ENCODE peak calls at places on chromosomes 6 and 20, in four cellular contexts. One of them, this sample, is unnamed.

GRCh38 chr20:18972251-18972876 is 158.8 kb downstream of the SCP2D1 start:
- DNase-seq in GM12878: no peak
- DNase-seq in A549: no peak
- DNase-seq in HepG2: no peak
- DNase-seq in this sample: no peak

GRCh38 chr6:136421537-136422158 is 128.6 kb downstream of the MAP7 start:
- DNase-seq in GM12878: no peak
- DNase-seq in HepG2: no peak
- DNase-seq in A549: no peak
- DNase-seq in this sample: no peak

GRCh38 chr6:101613556-101613955 is 220.0 kb downstream of the GRIK2 start:
- DNase-seq in HepG2: no peak
- DNase-seq in GM12878: no peak
- DNase-seq in A549: no peak
- DNase-seq in this sample: no peak

GRCh38 chr6:158819977-158820632 is 937 bp upstream of the EZR start:
- DNase-seq in A549: no peak
- DNase-seq in HepG2: no peak
- DNase-seq in GM12878: no peak
- DNase-seq in this sample: peak; percentile 56

GRCh38 chr6:95325858-95326257 is 251.5 kb upstream of the MANEA start:
- DNase-seq in GM12878: no peak
- DNase-seq in HepG2: no peak
- DNase-seq in A549: no peak
- DNase-seq in this sample: no peak

GRCh38 chr20:51860015-51860882 is 57.9 kb upstream of the SALL4 start:
- DNase-seq in HepG2: no peak
- DNase-seq in A549: peak; percentile 60
- DNase-seq in GM12878: no peak
- DNase-seq in this sample: no peak

GRCh38 chr6:156427345-156427744 is 349.8 kb upstream of the ARID1B start:
- DNase-seq in A549: peak; percentile 57
- DNase-seq in HepG2: no peak
- DNase-seq in GM12878: no peak
- DNase-seq in this sample: no peak

GRCh38 chr20:18288748-18289705 is 700 bp downstream of the ZNF133 start:
- DNase-seq in A549: no peak
- DNase-seq in GM12878: no peak
- DNase-seq in HepG2: peak; percentile 42
- DNase-seq in this sample: peak; percentile 11

GRCh38 chr6:26217714-26218075 is 130.5 kb downstream of the HFE start:
- DNase-seq in HepG2: no peak
- DNase-seq in GM12878: no peak
- DNase-seq in A549: no peak
- DNase-seq in this sample: no peak

GRCh38 chr6:160420969-160421556 is 72.9 kb downstream of the SLC22A3 start:
- DNase-seq in A549: no peak
- DNase-seq in HepG2: no peak
- DNase-seq in GM12878: no peak
- DNase-seq in this sample: no peak

GRCh38 chr6:79818471-79818870 is 128.9 kb downstream of the ELOVL4 start:
- DNase-seq in HepG2: no peak
- DNase-seq in GM12878: no peak
- DNase-seq in A549: no peak
- DNase-seq in this sample: no peak

GRCh38 chr6:156131221-156131903 is 645.8 kb upstream of the ARID1B start:
- DNase-seq in A549: no peak
- DNase-seq in HepG2: no peak
- DNase-seq in GM12878: peak; percentile 1
- DNase-seq in this sample: no peak

GRCh38 chr6:75431379-75431778 is 62.2 kb downstream of the FILIP1 start:
- DNase-seq in HepG2: no peak
- DNase-seq in GM12878: no peak
- DNase-seq in A549: peak; percentile 38
- DNase-seq in this sample: no peak

GRCh38 chr6:21325201-21325856 is 268.2 kb upstream of the SOX4 start:
- DNase-seq in A549: peak; percentile 31
- DNase-seq in GM12878: no peak
- DNase-seq in HepG2: no peak
- DNase-seq in this sample: no peak

GRCh38 chr6:39018103-39018502 is 30.5 kb upstream of the GLP1R start:
- DNase-seq in A549: no peak
- DNase-seq in HepG2: no peak
- DNase-seq in GM12878: no peak
- DNase-seq in this sample: no peak

GRCh38 chr6:45697605-45698004 is 318.1 kb downstream of the CLIC5 start:
- DNase-seq in GM12878: no peak
- DNase-seq in HepG2: no peak
- DNase-seq in A549: peak; percentile 9
- DNase-seq in this sample: no peak

GRCh38 chr6:135498178-135498841 is 770 bp upstream of the AHI1 start:
- DNase-seq in A549: peak; percentile 83
- DNase-seq in GM12878: no peak
- DNase-seq in HepG2: peak; percentile 84
- DNase-seq in this sample: peak; percentile 71

GRCh38 chr6:39157511-39157910 is 42.5 kb upstream of the SAYSD1 start:
- DNase-seq in HepG2: no peak
- DNase-seq in GM12878: no peak
- DNase-seq in A549: no peak
- DNase-seq in this sample: no peak

GRCh38 chr20:5234158-5234557 is 82.6 kb downstream of the PROKR2 start:
- DNase-seq in HepG2: no peak
- DNase-seq in A549: no peak
- DNase-seq in GM12878: no peak
- DNase-seq in this sample: no peak

GRCh38 chr6:52403627-52404026 is 16.5 kb upstream of the EFHC1 start:
- DNase-seq in GM12878: no peak
- DNase-seq in HepG2: no peak
- DNase-seq in A549: no peak
- DNase-seq in this sample: no peak

GRCh38 chr6:26554669-26555504 is 16.7 kb downstream of the HMGN4 start:
- DNase-seq in GM12878: no peak
- DNase-seq in HepG2: peak; percentile 69
- DNase-seq in A549: peak; percentile 74
- DNase-seq in this sample: peak; percentile 90

GRCh38 chr6:7401103-7401502 is 11.5 kb downstream of the RIOK1 start:
- DNase-seq in A549: no peak
- DNase-seq in HepG2: no peak
- DNase-seq in GM12878: no peak
- DNase-seq in this sample: no peak

GRCh38 chr6:147161974-147162495 is 42.2 kb upstream of the STXBP5 start:
- DNase-seq in HepG2: no peak
- DNase-seq in GM12878: no peak
- DNase-seq in A549: peak; percentile 10
- DNase-seq in this sample: peak; percentile 94

GRCh38 chr6:20341564-20341963 is 60.1 kb upstream of the E2F3 start:
- DNase-seq in A549: no peak
- DNase-seq in GM12878: no peak
- DNase-seq in HepG2: no peak
- DNase-seq in this sample: no peak

GRCh38 chr6:49205526-49205925 is 257.5 kb downstream of the MMUT start:
- DNase-seq in A549: no peak
- DNase-seq in GM12878: no peak
- DNase-seq in HepG2: no peak
- DNase-seq in this sample: no peak

GRCh38 chr20:9287826-9288225 is 218.9 kb downstream of the PLCB4 start:
- DNase-seq in A549: no peak
- DNase-seq in HepG2: no peak
- DNase-seq in GM12878: no peak
- DNase-seq in this sample: no peak

GRCh38 chr6:67345946-67346345 is 1289.1 kb upstream of the ADGRB3 start:
- DNase-seq in GM12878: no peak
- DNase-seq in A549: no peak
- DNase-seq in HepG2: peak; percentile 27
- DNase-seq in this sample: no peak

GRCh38 chr6:84768442-84769174 is 4.2 kb upstream of the TBX18 start:
- DNase-seq in GM12878: no peak
- DNase-seq in HepG2: no peak
- DNase-seq in A549: peak; percentile 71
- DNase-seq in this sample: no peak

GRCh38 chr6:20038805-20039204 is 173.5 kb downstream of the MBOAT1 start:
- DNase-seq in GM12878: no peak
- DNase-seq in HepG2: no peak
- DNase-seq in A549: no peak
- DNase-seq in this sample: no peak

GRCh38 chr20:23200914-23201313 is 114.8 kb upstream of the CD93 start:
- DNase-seq in HepG2: peak; percentile 62
- DNase-seq in A549: peak; percentile 66
- DNase-seq in GM12878: no peak
- DNase-seq in this sample: peak; percentile 60

GRCh38 chr20:23199356-23199755 is 113.2 kb upstream of the CD93 start:
- DNase-seq in GM12878: no peak
- DNase-seq in A549: no peak
- DNase-seq in HepG2: no peak
- DNase-seq in this sample: no peak

GRCh38 chr20:23201658-23202057 is 115.5 kb upstream of the CD93 start:
- DNase-seq in A549: no peak
- DNase-seq in HepG2: no peak
- DNase-seq in GM12878: no peak
- DNase-seq in this sample: no peak

GRCh38 chr20:23200413-23200812 is 114.3 kb upstream of the CD93 start:
- DNase-seq in GM12878: no peak
- DNase-seq in HepG2: no peak
- DNase-seq in A549: no peak
- DNase-seq in this sample: no peak

DNA sequence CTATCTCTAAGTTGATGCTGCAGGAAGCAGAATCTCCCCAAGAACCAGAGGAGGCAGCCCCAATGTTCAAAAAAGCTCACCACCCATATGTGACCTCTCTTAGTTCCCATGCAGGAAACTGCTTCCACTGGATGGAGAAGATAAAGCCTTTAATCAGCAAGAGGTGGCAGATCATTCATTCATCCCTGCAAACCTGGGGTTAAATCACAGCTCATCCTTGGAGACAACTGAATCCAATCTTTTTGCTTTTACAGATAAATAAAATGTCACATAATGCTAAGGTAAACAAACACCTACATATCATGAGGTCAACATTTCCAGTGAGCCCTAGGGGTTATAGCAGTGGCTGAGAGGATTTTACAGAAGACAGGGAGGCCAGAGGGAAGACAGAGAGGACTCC is 112.7 kb upstream of the CD93 start:
- DNase-seq in HepG2: no peak
- DNase-seq in GM12878: no peak
- DNase-seq in A549: no peak
- DNase-seq in this sample: no peak
- TF ChIP-seq CHD4 in HepG2: no peak
- TF ChIP-seq CHD4 in GM12878: no peak
- TF ChIP-seq CHD4 in A549: no peak
- TF ChIP-seq CHD4 in this sample: no peak

GRCh38 chr6:149545258-149545753 is 537 bp downstream of the PPIL4 start:
- DNase-seq in A549: peak; percentile 42
- DNase-seq in HepG2: peak; percentile 75
- DNase-seq in GM12878: no peak
- DNase-seq in this sample: peak; percentile 79
- TF ChIP-seq CHD4 in A549: no peak
- TF ChIP-seq CHD4 in HepG2: no peak
- TF ChIP-seq CHD4 in GM12878: no peak
- TF ChIP-seq CHD4 in this sample: no peak

DNA sequence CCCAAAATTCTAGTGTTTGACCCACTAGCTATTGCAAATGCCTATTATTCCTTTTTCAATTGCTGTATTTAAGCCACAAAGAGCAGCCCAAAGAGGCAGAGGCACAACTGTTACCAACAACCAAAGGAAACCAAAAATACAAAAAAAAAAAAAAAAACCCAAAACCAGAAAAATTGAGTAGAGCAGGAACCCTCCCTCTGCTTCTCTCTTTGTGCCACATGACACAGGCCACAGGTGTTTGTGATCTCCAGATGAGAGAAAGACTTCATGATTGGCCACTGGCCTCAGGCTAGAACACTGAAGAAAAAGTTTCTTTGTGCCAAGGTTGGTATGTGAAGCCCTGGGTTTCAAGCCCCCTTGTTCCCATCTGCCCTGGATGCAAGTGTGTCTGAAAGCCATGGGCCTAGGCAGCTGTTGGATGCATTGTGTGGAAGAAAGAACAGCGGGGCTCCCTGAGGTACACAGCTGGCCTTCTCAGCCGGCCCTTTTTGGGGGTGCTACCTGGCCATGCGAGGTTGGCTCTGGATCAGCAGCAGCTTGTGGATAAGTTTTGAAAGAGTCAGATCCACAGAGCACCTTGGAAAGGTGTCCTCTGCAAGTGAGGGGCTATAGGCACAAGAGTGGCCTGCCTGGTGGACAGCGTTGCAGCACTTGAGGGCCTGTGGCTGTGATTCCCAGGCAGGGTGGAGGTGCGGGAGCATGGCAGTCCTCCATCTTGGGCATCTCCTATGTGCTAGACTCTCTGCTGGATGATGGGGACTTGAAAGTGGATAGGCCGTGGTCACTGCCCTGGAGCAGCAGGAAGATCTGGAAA is 204.5 kb downstream of the ZDHHC14 start:
- DNase-seq in HepG2: no peak
- DNase-seq in A549: no peak
- DNase-seq in GM12878: no peak
- DNase-seq in this sample: no peak
- TF ChIP-seq CHD4 in HepG2: no peak
- TF ChIP-seq CHD4 in A549: no peak
- TF ChIP-seq CHD4 in GM12878: no peak
- TF ChIP-seq CHD4 in this sample: no peak

DNA sequence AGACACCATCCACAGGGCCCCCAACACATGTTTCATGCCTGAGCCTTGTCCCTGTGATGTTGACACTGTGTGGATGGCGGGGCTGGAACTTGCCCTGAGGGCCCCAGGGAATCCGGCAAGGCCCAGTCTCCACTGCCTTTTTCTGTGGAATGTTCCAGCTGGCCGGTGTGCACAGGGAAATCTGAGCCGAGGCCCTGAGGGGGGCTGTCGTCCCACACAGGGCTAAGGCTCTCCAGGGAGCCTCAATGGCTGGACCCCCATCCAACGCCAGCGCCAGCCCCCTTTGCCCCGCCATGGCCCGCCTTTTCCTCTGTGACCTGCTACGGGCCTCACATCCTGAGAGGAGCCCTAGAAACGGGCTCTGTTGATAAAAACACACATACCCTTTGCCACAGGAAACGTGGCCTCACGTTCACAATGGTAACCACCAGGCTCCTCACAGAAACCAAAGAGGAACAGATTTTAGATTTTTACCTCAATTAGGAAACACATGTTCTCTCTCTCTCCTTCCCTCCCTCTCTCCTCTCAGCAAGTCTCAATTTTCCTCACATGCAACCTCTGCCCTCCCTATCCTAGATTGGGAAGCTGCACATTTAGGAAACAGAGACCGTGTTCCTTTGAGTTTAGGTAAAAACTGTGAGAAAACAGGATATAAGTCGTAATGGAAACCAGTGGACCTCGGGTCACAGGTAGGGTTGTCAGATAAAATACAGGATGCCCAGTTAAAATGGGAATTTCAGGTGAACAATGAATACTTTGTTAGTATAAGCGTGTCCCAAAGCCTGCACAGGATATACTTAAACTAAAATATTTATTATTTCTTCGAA is 13.7 kb upstream of the ZNF831 start:
- DNase-seq in HepG2: no peak
- DNase-seq in A549: no peak
- DNase-seq in GM12878: no peak
- DNase-seq in this sample: no peak
- TF ChIP-seq CHD4 in HepG2: no peak
- TF ChIP-seq CHD4 in A549: no peak
- TF ChIP-seq CHD4 in GM12878: no peak
- TF ChIP-seq CHD4 in this sample: no peak

This sample was measured in K562.